ENCODE peak calls at places on chromosomes 7 and 10, in seven cellular contexts. W is lower lobe of right lung, F is suprapubic skin, I is astrocyte, O is BJ, G is endothelial cell of umbilical vein, R is bronchial epithelial cell. X is an unnamed sample.

GRCh38 chr10:14782691-14783363 is 8.1 kb upstream of the FAM107B start:
- DNase-seq in R (peak; percentile 67), O (no peak), F (no peak), I (no peak), G (peak; percentile 100), W (no peak), X (peak; percentile 45)

GRCh38 chr10:3085785-3086567 is 18.6 kb downstream of the PFKP start:
- DNase-seq in I (no peak), O (no peak), G (peak; percentile 44), R (no peak), W (no peak), F (peak; percentile 57), X (no peak)

GRCh38 chr10:43881657-43882056 is 233.0 kb upstream of the ZNF32 start:
- DNase-seq in G (no peak), I (no peak), O (no peak), W (no peak), R (no peak), F (no peak), X (no peak)

GRCh38 chr7:143318661-143319060 is 2.8 kb downstream of the CLCN1 start:
- DNase-seq in W (no peak), G (no peak), O (no peak), F (no peak), R (peak; percentile 97), I (no peak), X (peak; percentile 59)

GRCh38 chr10:21989453-21990154 is 13.9 kb downstream of the DNAJC1 start:
- DNase-seq in F (no peak), W (peak; percentile 53), G (peak; percentile 38), I (peak; percentile 50), R (peak; percentile 53), O (peak; percentile 28), X (peak; percentile 77)

GRCh38 chr10:123009105-123009805 is 449 bp downstream of the ACADSB start:
- DNase-seq in F (no peak), W (peak; percentile 51), G (peak; percentile 19), O (no peak), I (no peak), R (no peak), X (peak; percentile 6)

GRCh38 chr10:66886848-66887247 is 39.0 kb upstream of the LRRTM3 start:
- DNase-seq in I (no peak), W (no peak), O (no peak), R (no peak), G (no peak), F (no peak), X (no peak)

GRCh38 chr7:158728911-158729645 is 24.5 kb upstream of the NCAPG2 start:
- DNase-seq in R (no peak), W (no peak), I (no peak), G (no peak), O (no peak), F (no peak), X (no peak)

GRCh38 chr10:46543379-46544014 is 13.0 kb downstream of the GPRIN2 start:
- DNase-seq in O (no peak), F (peak; percentile 72), G (no peak), I (no peak), R (no peak), W (peak; percentile 45), X (no peak)

GRCh38 chr10:90621577-90621976 is 236.3 kb downstream of the HTR7 start:
- DNase-seq in R (peak; percentile 20), O (no peak), W (no peak), G (peak; percentile 3), F (no peak), I (no peak), X (peak; percentile 35)

GRCh38 chr7:5543361-5543760 is 119.7 kb upstream of the TNRC18 start:
- DNase-seq in W (no peak), F (no peak), O (no peak), R (peak; percentile 31), I (no peak), G (no peak), X (no peak)

GRCh38 chr7:140230517-140230861 is 53.7 kb upstream of the KDM7A start:
- DNase-seq in O (no peak), F (peak; percentile 80), W (peak; percentile 67), R (no peak), G (no peak), I (no peak), X (no peak)

GRCh38 chr7:104111294-104111693 is 96.5 kb downstream of the ORC5 start:
- DNase-seq in G (no peak), O (no peak), R (no peak), W (no peak), I (no peak), F (no peak), X (no peak)

GRCh38 chr7:8443871-8444756 is 10.7 kb downstream of the NXPH1 start:
- DNase-seq in I (no peak), O (no peak), R (peak; percentile 0), W (no peak), F (no peak), G (no peak), X (peak; percentile 4)

GRCh38 chr10:112389147-112389822 is 15.4 kb downstream of the ACSL5 start:
- DNase-seq in F (no peak), W (no peak), O (peak; percentile 18), G (peak; percentile 85), I (peak; percentile 26), R (peak; percentile 90), X (peak; percentile 85)

GRCh38 chr10:71270301-71270777 is 48.7 kb upstream of the SLC29A3 start:
- DNase-seq in R (peak; percentile 60), W (no peak), F (no peak), O (no peak), I (peak; percentile 70), G (peak; percentile 54), X (peak; percentile 91)

GRCh38 chr10:11581213-11581612 is 30.2 kb downstream of the USP6NL start:
- DNase-seq in G (no peak), I (no peak), R (no peak), O (no peak), F (no peak), W (no peak), X (peak; percentile 34)

GRCh38 chr10:126458453-126458852 is 70.2 kb upstream of the ADAM12 start:
- DNase-seq in I (peak; percentile 39), G (no peak), F (no peak), W (no peak), O (no peak), R (no peak), X (peak; percentile 64)

GRCh38 chr10:15526754-15527153 is 155.7 kb upstream of the FAM171A1 start:
- DNase-seq in G (no peak), I (no peak), W (no peak), R (no peak), F (no peak), O (no peak), X (no peak)

GRCh38 chr7:155858521-155859061 is 46.3 kb upstream of the SHH start:
- DNase-seq in W (no peak), G (no peak), F (peak; percentile 53), R (peak; percentile 42), O (no peak), I (peak; percentile 29), X (peak; percentile 10)

GRCh38 chr7:118305686-118306085 is 81.2 kb downstream of the ANKRD7 start:
- DNase-seq in G (no peak), W (no peak), F (no peak), O (no peak), R (peak; percentile 31), I (no peak), X (no peak)

GRCh38 chr7:132836746-132837145 is 245.1 kb downstream of the CHCHD3 start:
- DNase-seq in R (peak; percentile 16), G (no peak), I (peak; percentile 56), W (no peak), F (no peak), O (no peak), X (peak; percentile 33)

GRCh38 chr7:102935450-102936110 is 22.8 kb downstream of the LRRC17 start:
- DNase-seq in W (no peak), F (no peak), G (no peak), I (no peak), R (no peak), O (no peak), X (peak; percentile 73)

GRCh38 chr10:13158401-13158800 is 3.0 kb upstream of the MCM10 start:
- DNase-seq in F (no peak), W (no peak), I (no peak), R (no peak), O (no peak), G (no peak), X (no peak)

GRCh38 chr10:88226027-88226690 is 357.0 kb downstream of the RNLS start:
- DNase-seq in F (no peak), I (no peak), R (no peak), O (no peak), G (no peak), W (no peak), X (peak; percentile 24)

GRCh38 chr10:12687996-12688395 is 313.5 kb downstream of the CCDC3 start:
- DNase-seq in W (no peak), I (no peak), F (no peak), R (peak; percentile 78), O (no peak), G (no peak), X (no peak)

GRCh38 chr7:142443614-142444013 is 185.8 kb upstream of the PRSS58 start:
- DNase-seq in W (no peak), I (peak; percentile 9), F (no peak), R (no peak), G (peak; percentile 50), O (no peak), X (no peak)

GRCh38 chr7:112970771-112971170 is 115.9 kb downstream of the GPR85 start:
- DNase-seq in W (no peak), R (no peak), O (no peak), G (no peak), I (no peak), F (no peak), X (no peak)
- TF ChIP-seq CTCF in W (no peak), R (no peak), O (no peak), G (peak; percentile 1), I (no peak), F (no peak), X (peak; percentile 10)

GRCh38 chr10:95415631-95416031 is 124.8 kb upstream of the PDLIM1 start:
- DNase-seq in R (no peak), O (no peak), F (no peak), G (no peak), W (no peak), I (no peak), X (no peak)
- H3K4me3 ChIP-seq in R (no peak overlapping the region), O (no peak overlapping the region), F (peak overlapping the region; percentile 34), G (no peak overlapping the region), W (no peak overlapping the region), I (no peak overlapping the region), X (no peak overlapping the region)

DNA sequence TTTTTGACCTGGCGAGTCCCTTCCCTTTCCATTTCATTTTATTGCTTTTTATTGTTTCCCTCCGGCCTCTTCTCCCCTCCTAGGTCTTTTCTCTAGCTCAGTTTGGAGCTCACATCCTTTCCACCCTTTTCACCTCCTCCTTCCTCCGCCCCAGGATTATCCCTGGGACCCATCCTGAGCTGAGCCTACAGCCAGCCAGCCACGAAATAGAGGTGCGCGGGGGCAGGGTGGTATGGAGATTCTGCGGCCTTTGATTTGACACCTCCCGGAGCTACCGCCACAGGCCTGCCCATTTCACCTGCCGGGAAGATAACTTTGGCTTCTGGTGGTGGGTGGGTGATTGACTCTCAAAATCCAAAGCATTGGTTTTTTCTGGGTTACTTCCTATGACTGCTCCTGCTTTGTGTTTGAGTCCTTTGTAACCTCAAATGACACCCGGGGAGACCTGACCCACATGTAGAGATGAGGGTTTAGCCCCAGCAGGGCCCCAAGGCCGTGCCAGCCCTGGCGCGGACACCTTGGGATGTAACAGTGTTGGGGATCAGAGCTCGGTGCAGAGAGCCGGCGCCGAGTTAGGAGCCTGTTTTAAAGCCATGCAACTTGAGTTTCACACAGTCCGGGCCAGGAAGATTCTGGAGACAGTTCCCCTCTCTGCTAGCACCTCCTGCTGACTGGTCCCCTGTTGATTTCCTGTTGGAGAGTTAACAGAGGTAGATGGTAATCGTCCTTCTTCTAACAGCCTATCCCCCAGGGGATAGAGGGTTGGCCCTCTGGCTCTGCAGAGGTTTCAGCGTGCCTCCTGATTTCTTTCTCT is 1.5 kb downstream of the DUSP5 start:
- DNase-seq in G (peak; percentile 59), F (no peak), I (peak; percentile 60), R (peak; percentile 67), O (no peak), W (no peak), X (no peak)
- TF ChIP-seq CTCF in G (peak; percentile 22), F (no peak), I (no peak), R (peak; percentile 59), O (peak; percentile 55), W (no peak), X (peak; percentile 13)

GRCh38 chr7:333399-333776 is 43.4 kb downstream of the FOXL3 start:
- DNase-seq in I (no peak), F (no peak), R (no peak), G (no peak), W (peak; percentile 71), O (peak; percentile 5), X (peak; percentile 51)
- H3K4me3 ChIP-seq in I (peak overlapping the region; percentile 29), F (peak overlapping the region; percentile 43), R (no peak overlapping the region), G (no peak overlapping the region), W (peak overlapping the region; percentile 54), O (no peak overlapping the region), X (no peak overlapping the region)

X was measured in cardiac fibroblast.